ENCODE peak calls at places on chromosomes 5 and 9, in ten cellular contexts. Q, U, I, N, X, F, W, C, J and M are unnamed samples.

GRCh38 chr9:456365-456764 is 241.7 kb downstream of the DOCK8 start:
- DNase-seq in Q (peak), U (no peak), I (no peak), N (peak), X (peak), F (peak), W (no peak), C (no peak), J (no peak), M (no peak)

GRCh38 chr5:176647870-176648466 is 684 bp downstream of the TSPAN17 start:
- DNase-seq in Q (peak), U (peak), I (peak), N (peak), X (peak), F (peak), W (no peak), C (no peak), J (no peak), M (no peak)

GRCh38 chr9:114958021-114958846 is 27.8 kb upstream of the TNFSF8 start:
- DNase-seq in Q (no peak), U (peak), I (no peak), N (no peak), X (peak), F (peak), W (no peak), C (no peak), J (no peak), M (peak)

GRCh38 chr5:126188804-126189203 is 234.4 kb upstream of the GRAMD2B start:
- DNase-seq in Q (no peak), U (no peak), I (no peak), N (no peak), X (no peak), F (no peak), W (no peak), C (no peak), J (no peak), M (no peak)

GRCh38 chr9:88197016-88197415 is 58.7 kb upstream of the SPATA31C2 start:
- DNase-seq in Q (peak), U (no peak), I (peak), N (peak), X (no peak), F (peak), W (peak), C (no peak), J (no peak), M (no peak)

GRCh38 chr5:180045889-180046499 is 25.6 kb downstream of the RNF130 start:
- DNase-seq in Q (no peak), U (no peak), I (no peak), N (no peak), X (no peak), F (no peak), W (no peak), C (no peak), J (no peak), M (no peak)

GRCh38 chr5:132776932-132777208 is 169 bp downstream of the SEPTIN8 start:
- DNase-seq in Q (no peak), U (no peak), I (peak), N (no peak), X (no peak), F (no peak), W (no peak), C (no peak), J (no peak), M (no peak)

GRCh38 chr5:124764992-124765611 is 18.7 kb upstream of the ZNF608 start:
- DNase-seq in Q (no peak), U (no peak), I (no peak), N (no peak), X (no peak), F (no peak), W (no peak), C (no peak), J (no peak), M (no peak)

GRCh38 chr9:126347093-126347492 is 20.5 kb downstream of the MVB12B start:
- DNase-seq in Q (no peak), U (no peak), I (no peak), N (no peak), X (no peak), F (no peak), W (no peak), C (no peak), J (no peak), M (no peak)

GRCh38 chr9:32554107-32554506 is 1.7 kb upstream of the TOPORS start:
- DNase-seq in Q (no peak), U (no peak), I (no peak), N (no peak), X (no peak), F (peak), W (peak), C (no peak), J (no peak), M (no peak)

GRCh38 chr9:98805506-98806272 is 1.8 kb upstream of the GALNT12 start:
- DNase-seq in Q (peak), U (no peak), I (peak), N (no peak), X (no peak), F (peak), W (peak), C (no peak), J (no peak), M (no peak)

GRCh38 chr5:128193676-128194390 is 110.3 kb downstream of the SLC12A2 start:
- DNase-seq in Q (no peak), U (no peak), I (no peak), N (no peak), X (no peak), F (no peak), W (peak), C (no peak), J (no peak), M (no peak)

GRCh38 chr9:95580812-95581761 is 64.3 kb upstream of the PTCH1 start:
- DNase-seq in Q (no peak), U (no peak), I (peak), N (no peak), X (no peak), F (no peak), W (no peak), C (no peak), J (no peak), M (no peak)

GRCh38 chr9:98732091-98732490 is 23.4 kb upstream of the GABBR2 start:
- DNase-seq in Q (no peak), U (no peak), I (no peak), N (no peak), X (no peak), F (no peak), W (no peak), C (no peak), J (no peak), M (no peak)

GRCh38 chr9:4750021-4750673 is 9.1 kb upstream of the AK3 start:
- DNase-seq in Q (no peak), U (no peak), I (peak), N (peak), X (no peak), F (peak), W (peak), C (peak), J (peak), M (peak)

GRCh38 chr5:149528661-149529060 is 22.6 kb downstream of the CSNK1A1 start:
- DNase-seq in Q (no peak), U (no peak), I (no peak), N (no peak), X (no peak), F (no peak), W (no peak), C (no peak), J (no peak), M (no peak)

GRCh38 chr5:176529824-176530195 is 7.4 kb downstream of the RNF44 start:
- DNase-seq in Q (no peak), U (no peak), I (no peak), N (no peak), X (no peak), F (no peak), W (no peak), C (no peak), J (peak), M (peak)

GRCh38 chr5:16568875-16569580 is 47.8 kb downstream of the RETREG1 start:
- DNase-seq in Q (no peak), U (no peak), I (no peak), N (peak), X (no peak), F (peak), W (peak), C (no peak), J (no peak), M (no peak)

GRCh38 chr9:136697146-136697820 is 10.0 kb upstream of the AGPAT2 start:
- DNase-seq in Q (no peak), U (no peak), I (peak), N (no peak), X (no peak), F (peak), W (no peak), C (peak), J (no peak), M (no peak)

GRCh38 chr5:143237664-143238063 is 165.8 kb downstream of the NR3C1 start:
- DNase-seq in Q (no peak), U (no peak), I (no peak), N (no peak), X (no peak), F (no peak), W (no peak), C (no peak), J (no peak), M (no peak)

GRCh38 chr5:96627792-96628191 is 34.4 kb upstream of the CAST start:
- DNase-seq in Q (peak), U (no peak), I (no peak), N (no peak), X (no peak), F (no peak), W (no peak), C (peak), J (no peak), M (no peak)

GRCh38 chr9:23700359-23700758 is 125.7 kb downstream of the ELAVL2 start:
- DNase-seq in Q (no peak), U (no peak), I (no peak), N (no peak), X (no peak), F (no peak), W (no peak), C (no peak), J (no peak), M (no peak)

GRCh38 chr5:78540335-78541057 is 108.1 kb downstream of the LHFPL2 start:
- DNase-seq in Q (no peak), U (no peak), I (no peak), N (no peak), X (no peak), F (no peak), W (no peak), C (no peak), J (no peak), M (no peak)

GRCh38 chr9:125538092-125538473 is 168.9 kb downstream of the MAPKAP1 start:
- DNase-seq in Q (peak), U (no peak), I (peak), N (peak), X (no peak), F (peak), W (peak), C (peak), J (no peak), M (no peak)

GRCh38 chr5:56161446-56161838 is 71.7 kb downstream of the ANKRD55 start:
- DNase-seq in Q (no peak), U (no peak), I (no peak), N (no peak), X (no peak), F (no peak), W (no peak), C (no peak), J (no peak), M (no peak)

GRCh38 chr5:77301447-77301878 is 91.0 kb downstream of the PDE8B start:
- DNase-seq in Q (no peak), U (no peak), I (no peak), N (no peak), X (no peak), F (peak), W (peak), C (peak), J (no peak), M (no peak)

GRCh38 chr9:115127191-115127817 is 9.3 kb upstream of the TNC start:
- DNase-seq in Q (no peak), U (no peak), I (no peak), N (peak), X (no peak), F (no peak), W (peak), C (no peak), J (no peak), M (no peak)

GRCh38 chr5:107700486-107700885 is 29.7 kb upstream of the EFNA5 start:
- DNase-seq in Q (no peak), U (no peak), I (no peak), N (no peak), X (no peak), F (no peak), W (peak), C (no peak), J (no peak), M (no peak)

GRCh38 chr9:130689572-130689936 is 4.0 kb upstream of the EXOSC2 start:
- DNase-seq in Q (no peak), U (no peak), I (no peak), N (no peak), X (no peak), F (no peak), W (no peak), C (no peak), J (no peak), M (no peak)
- H3K4me3 ChIP-seq in Q (peak), U (peak), I (no peak), N (peak), X (peak), F (peak), W (peak), C (peak), J (peak), M (no peak)

GRCh38 chr5:172758077-172758835 is 12.7 kb downstream of the DUSP1 start:
- DNase-seq in Q (peak), U (peak), I (peak), N (peak), X (no peak), F (peak), W (peak), C (peak), J (no peak), M (no peak)
- TF ChIP-seq CTCF in Q (no peak), U (no peak), I (no peak), N (peak), X (no peak), F (peak), W (peak), C (no peak), J (no peak), M (no peak)

GRCh38 chr5:113806823-113807222 is 293.3 kb downstream of the YTHDC2 start:
- DNase-seq in Q (no peak), U (no peak), I (peak), N (peak), X (no peak), F (peak), W (peak), C (no peak), J (no peak), M (no peak)

GRCh38 chr5:113804943-113805342 is 291.4 kb downstream of the YTHDC2 start:
- DNase-seq in Q (no peak), U (no peak), I (no peak), N (no peak), X (no peak), F (no peak), W (no peak), C (no peak), J (no peak), M (no peak)

GRCh38 chr5:113804264-113804663 is 290.8 kb downstream of the YTHDC2 start:
- DNase-seq in Q (no peak), U (no peak), I (no peak), N (no peak), X (no peak), F (no peak), W (no peak), C (no peak), J (no peak), M (no peak)

GRCh38 chr5:113806250-113806649 is 292.8 kb downstream of the YTHDC2 start:
- DNase-seq in Q (no peak), U (no peak), I (no peak), N (peak), X (no peak), F (peak), W (peak), C (no peak), J (no peak), M (no peak)

GRCh38 chr5:113807384-113808053 is 294.0 kb downstream of the YTHDC2 start:
- DNase-seq in Q (no peak), U (peak), I (peak), N (peak), X (no peak), F (peak), W (peak), C (no peak), J (no peak), M (no peak)
- H3K4me3 ChIP-seq in Q (no peak), U (peak), I (no peak), N (no peak), X (peak), F (no peak), W (peak), C (no peak), J (no peak), M (no peak)

DNA sequence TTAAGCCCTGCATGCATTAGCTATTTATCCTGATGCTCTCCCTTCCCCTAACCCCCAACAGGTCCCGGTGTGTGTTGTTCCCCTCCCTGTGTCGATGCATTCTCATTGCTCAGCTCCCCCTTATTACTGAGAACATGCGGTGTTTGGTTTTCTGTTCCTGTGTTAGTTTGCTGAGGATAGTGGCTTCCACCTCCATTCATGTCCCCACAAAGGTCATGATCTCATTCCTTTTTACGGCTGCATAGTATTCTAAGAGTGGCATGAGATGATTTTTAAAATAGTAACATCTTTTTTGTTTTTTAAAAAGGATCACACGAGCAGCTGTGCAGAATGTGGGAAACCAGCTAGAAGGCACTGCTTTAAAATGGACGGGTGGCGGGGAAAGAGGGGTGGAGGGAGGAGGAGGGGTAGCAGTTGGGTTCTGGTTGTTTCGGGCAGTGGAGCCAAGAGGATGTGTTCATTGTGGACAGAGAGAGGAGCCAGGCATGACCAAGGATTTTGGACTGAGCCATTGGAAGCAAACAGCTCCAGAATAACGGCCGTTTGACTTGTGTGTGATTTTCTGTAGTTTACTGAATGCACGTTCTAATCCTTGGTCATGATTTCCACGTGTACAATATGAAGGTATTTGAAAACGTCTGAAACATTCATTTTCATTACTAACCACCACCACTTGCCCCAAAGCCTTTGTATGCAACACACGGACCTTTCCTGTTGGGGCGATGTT is 1.7 kb upstream of the TENT4A start:
- DNase-seq in Q (no peak), U (no peak), I (no peak), N (no peak), X (no peak), F (no peak), W (no peak), C (no peak), J (no peak), M (no peak)
- TF ChIP-seq CTCF in Q (no peak), U (no peak), I (no peak), N (no peak), X (no peak), F (no peak), W (peak), C (no peak), J (peak), M (no peak)